ENCODE peak calls at places on chromosomes 16 and 17, in eight cellular contexts. One of them, this sample, is unnamed. For H3K36me3 and H3K4me1, the result is how much of the 10 kb centered on the place peaks cover.

GRCh38 chr17:13016881-13017622 is 775 bp downstream of the ELAC2 start:
- DNase-seq in CD8-positive, alpha-beta memory T cell: no peak
- DNase-seq in GM23248: peak
- DNase-seq in Panc1: no peak
- DNase-seq in body of pancreas: no peak
- DNase-seq in heart right ventricle: no peak
- DNase-seq in adrenal gland: peak
- DNase-seq in thoracic aorta: no peak
- DNase-seq in this sample: no peak

GRCh38 chr16:56610609-56611111 is 2.3 kb downstream of the MT2A start:
- DNase-seq in thoracic aorta: no peak
- DNase-seq in Panc1: no peak
- DNase-seq in GM23248: peak
- DNase-seq in adrenal gland: no peak
- DNase-seq in heart right ventricle: peak
- DNase-seq in CD8-positive, alpha-beta memory T cell: peak
- DNase-seq in body of pancreas: no peak
- DNase-seq in this sample: no peak

GRCh38 chr17:9273334-9274118 is 252.2 kb downstream of the NTN1 start:
- DNase-seq in heart right ventricle: peak
- DNase-seq in adrenal gland: no peak
- DNase-seq in GM23248: peak
- DNase-seq in thoracic aorta: no peak
- DNase-seq in body of pancreas: no peak
- DNase-seq in CD8-positive, alpha-beta memory T cell: no peak
- DNase-seq in Panc1: no peak
- DNase-seq in this sample: no peak

GRCh38 chr17:51298508-51299371 is 38.4 kb downstream of the UTP18 start:
- DNase-seq in CD8-positive, alpha-beta memory T cell: no peak
- DNase-seq in body of pancreas: no peak
- DNase-seq in heart right ventricle: no peak
- DNase-seq in GM23248: peak
- DNase-seq in Panc1: peak
- DNase-seq in thoracic aorta: no peak
- DNase-seq in adrenal gland: no peak
- DNase-seq in this sample: no peak

GRCh38 chr17:18256776-18257175 is 1.8 kb downstream of the FLII start:
- DNase-seq in Panc1: no peak
- DNase-seq in body of pancreas: no peak
- DNase-seq in adrenal gland: no peak
- DNase-seq in GM23248: no peak
- DNase-seq in thoracic aorta: no peak
- DNase-seq in heart right ventricle: no peak
- DNase-seq in CD8-positive, alpha-beta memory T cell: no peak
- DNase-seq in this sample: no peak

GRCh38 chr16:9099131-9099625 is 7.7 kb downstream of the HAPSTR1 start:
- DNase-seq in GM23248: peak
- DNase-seq in CD8-positive, alpha-beta memory T cell: no peak
- DNase-seq in heart right ventricle: no peak
- DNase-seq in adrenal gland: peak
- DNase-seq in Panc1: no peak
- DNase-seq in body of pancreas: no peak
- DNase-seq in thoracic aorta: no peak
- DNase-seq in this sample: no peak

GRCh38 chr17:51258756-51259573 is 884 bp downstream of the MBTD1 start:
- DNase-seq in heart right ventricle: peak
- DNase-seq in adrenal gland: peak
- DNase-seq in GM23248: peak
- DNase-seq in body of pancreas: peak
- DNase-seq in thoracic aorta: no peak
- DNase-seq in CD8-positive, alpha-beta memory T cell: no peak
- DNase-seq in Panc1: no peak
- DNase-seq in this sample: no peak

GRCh38 chr16:76612497-76612896 is 335.3 kb downstream of the CNTNAP4 start:
- DNase-seq in thoracic aorta: no peak
- DNase-seq in CD8-positive, alpha-beta memory T cell: no peak
- DNase-seq in body of pancreas: no peak
- DNase-seq in heart right ventricle: no peak
- DNase-seq in Panc1: no peak
- DNase-seq in GM23248: no peak
- DNase-seq in adrenal gland: no peak
- DNase-seq in this sample: no peak

GRCh38 chr17:40915199-40915661 is 22.2 kb downstream of the KRT23 start:
- DNase-seq in thoracic aorta: no peak
- DNase-seq in GM23248: peak
- DNase-seq in CD8-positive, alpha-beta memory T cell: no peak
- DNase-seq in heart right ventricle: no peak
- DNase-seq in body of pancreas: no peak
- DNase-seq in Panc1: no peak
- DNase-seq in adrenal gland: no peak
- DNase-seq in this sample: no peak

GRCh38 chr16:31360296-31360695 is 5.3 kb downstream of the ITGAX start:
- DNase-seq in CD8-positive, alpha-beta memory T cell: no peak
- DNase-seq in heart right ventricle: no peak
- DNase-seq in GM23248: no peak
- DNase-seq in adrenal gland: no peak
- DNase-seq in body of pancreas: no peak
- DNase-seq in Panc1: no peak
- DNase-seq in thoracic aorta: no peak
- DNase-seq in this sample: no peak

GRCh38 chr17:62870581-62870964 is 62.5 kb upstream of the MARCHF10 start:
- DNase-seq in thoracic aorta: no peak
- DNase-seq in body of pancreas: no peak
- DNase-seq in adrenal gland: no peak
- DNase-seq in heart right ventricle: no peak
- DNase-seq in Panc1: no peak
- DNase-seq in CD8-positive, alpha-beta memory T cell: no peak
- DNase-seq in GM23248: no peak
- DNase-seq in this sample: no peak

GRCh38 chr16:1379054-1379862 is 27.5 kb downstream of the GNPTG start:
- DNase-seq in heart right ventricle: peak
- DNase-seq in Panc1: no peak
- DNase-seq in body of pancreas: peak
- DNase-seq in thoracic aorta: peak
- DNase-seq in CD8-positive, alpha-beta memory T cell: peak
- DNase-seq in adrenal gland: peak
- DNase-seq in GM23248: peak
- DNase-seq in this sample: peak

GRCh38 chr17:50719924-50720805 is 762 bp downstream of the LUC7L3 start:
- DNase-seq in heart right ventricle: no peak
- DNase-seq in Panc1: no peak
- DNase-seq in body of pancreas: no peak
- DNase-seq in GM23248: no peak
- DNase-seq in adrenal gland: no peak
- DNase-seq in thoracic aorta: no peak
- DNase-seq in CD8-positive, alpha-beta memory T cell: no peak
- DNase-seq in this sample: no peak

GRCh38 chr17:7668482-7668881 is 17.8 kb downstream of the ATP1B2 start:
- DNase-seq in adrenal gland: no peak
- DNase-seq in thoracic aorta: no peak
- DNase-seq in body of pancreas: no peak
- DNase-seq in GM23248: no peak
- DNase-seq in heart right ventricle: no peak
- DNase-seq in CD8-positive, alpha-beta memory T cell: no peak
- DNase-seq in Panc1: no peak
- DNase-seq in this sample: no peak

GRCh38 chr16:23079683-23080221 is 69.5 kb downstream of the USP31 start:
- DNase-seq in Panc1: no peak
- DNase-seq in thoracic aorta: no peak
- DNase-seq in heart right ventricle: no peak
- DNase-seq in adrenal gland: no peak
- DNase-seq in CD8-positive, alpha-beta memory T cell: no peak
- DNase-seq in GM23248: no peak
- DNase-seq in body of pancreas: no peak
- DNase-seq in this sample: no peak

GRCh38 chr16:27508476-27508875 is 41.2 kb downstream of the GTF3C1 start:
- DNase-seq in GM23248: no peak
- DNase-seq in CD8-positive, alpha-beta memory T cell: no peak
- DNase-seq in Panc1: no peak
- DNase-seq in body of pancreas: no peak
- DNase-seq in thoracic aorta: no peak
- DNase-seq in heart right ventricle: no peak
- DNase-seq in adrenal gland: no peak
- DNase-seq in this sample: no peak

GRCh38 chr16:12395266-12395665 is 408.4 kb downstream of the CPPED1 start:
- DNase-seq in CD8-positive, alpha-beta memory T cell: no peak
- DNase-seq in thoracic aorta: no peak
- DNase-seq in GM23248: peak
- DNase-seq in adrenal gland: no peak
- DNase-seq in body of pancreas: no peak
- DNase-seq in heart right ventricle: no peak
- DNase-seq in Panc1: no peak
- DNase-seq in this sample: no peak

GRCh38 chr16:70348991-70349390 is 2.3 kb downstream of the DDX19A start:
- DNase-seq in body of pancreas: no peak
- DNase-seq in thoracic aorta: no peak
- DNase-seq in heart right ventricle: peak
- DNase-seq in CD8-positive, alpha-beta memory T cell: no peak
- DNase-seq in adrenal gland: no peak
- DNase-seq in Panc1: no peak
- DNase-seq in GM23248: peak
- DNase-seq in this sample: no peak

GRCh38 chr16:69917739-69918138 is 33.4 kb upstream of the CLEC18A start:
- DNase-seq in thoracic aorta: no peak
- DNase-seq in adrenal gland: peak
- DNase-seq in Panc1: no peak
- DNase-seq in body of pancreas: peak
- DNase-seq in CD8-positive, alpha-beta memory T cell: no peak
- DNase-seq in heart right ventricle: peak
- DNase-seq in GM23248: peak
- DNase-seq in this sample: peak

GRCh38 chr17:9937901-9938300 is 32.8 kb upstream of the RCVRN start:
- DNase-seq in Panc1: no peak
- DNase-seq in CD8-positive, alpha-beta memory T cell: no peak
- DNase-seq in body of pancreas: no peak
- DNase-seq in GM23248: no peak
- DNase-seq in heart right ventricle: no peak
- DNase-seq in thoracic aorta: no peak
- DNase-seq in adrenal gland: no peak
- DNase-seq in this sample: no peak

GRCh38 chr17:58337600-58338453 is 9.2 kb upstream of the TSPOAP1 start:
- DNase-seq in Panc1: no peak
- DNase-seq in heart right ventricle: peak
- DNase-seq in thoracic aorta: no peak
- DNase-seq in GM23248: peak
- DNase-seq in CD8-positive, alpha-beta memory T cell: peak
- DNase-seq in body of pancreas: peak
- DNase-seq in adrenal gland: peak
- DNase-seq in this sample: no peak

GRCh38 chr16:68353366-68353765 is 42.5 kb downstream of the PRMT7 start:
- DNase-seq in Panc1: no peak
- DNase-seq in GM23248: no peak
- DNase-seq in adrenal gland: no peak
- DNase-seq in heart right ventricle: no peak
- DNase-seq in CD8-positive, alpha-beta memory T cell: no peak
- DNase-seq in body of pancreas: no peak
- DNase-seq in thoracic aorta: no peak
- DNase-seq in this sample: no peak
- H3K36me3 ChIP-seq in Panc1: under half
- H3K36me3 ChIP-seq in GM23248: under half
- H3K36me3 ChIP-seq in adrenal gland: half or more
- H3K36me3 ChIP-seq in heart right ventricle: half or more
- H3K36me3 ChIP-seq in CD8-positive, alpha-beta memory T cell: under half
- H3K36me3 ChIP-seq in body of pancreas: under half
- H3K36me3 ChIP-seq in thoracic aorta: half or more
- H3K36me3 ChIP-seq in this sample: under half

GRCh38 chr16:57747996-57748395 is 12.4 kb downstream of the KATNB1 start:
- DNase-seq in GM23248: no peak
- DNase-seq in body of pancreas: no peak
- DNase-seq in CD8-positive, alpha-beta memory T cell: no peak
- DNase-seq in thoracic aorta: no peak
- DNase-seq in heart right ventricle: no peak
- DNase-seq in adrenal gland: no peak
- DNase-seq in Panc1: no peak
- DNase-seq in this sample: no peak

GRCh38 chr16:57745768-57746167 is 10.2 kb downstream of the KATNB1 start:
- DNase-seq in heart right ventricle: no peak
- DNase-seq in Panc1: no peak
- DNase-seq in thoracic aorta: no peak
- DNase-seq in CD8-positive, alpha-beta memory T cell: no peak
- DNase-seq in GM23248: no peak
- DNase-seq in body of pancreas: no peak
- DNase-seq in adrenal gland: no peak
- DNase-seq in this sample: no peak

GRCh38 chr16:57748596-57748995 is 13.0 kb downstream of the KATNB1 start:
- DNase-seq in adrenal gland: no peak
- DNase-seq in GM23248: no peak
- DNase-seq in CD8-positive, alpha-beta memory T cell: no peak
- DNase-seq in body of pancreas: no peak
- DNase-seq in thoracic aorta: no peak
- DNase-seq in Panc1: no peak
- DNase-seq in heart right ventricle: no peak
- DNase-seq in this sample: no peak

GRCh38 chr16:57747496-57747895 is 11.9 kb downstream of the KATNB1 start:
- DNase-seq in Panc1: no peak
- DNase-seq in heart right ventricle: no peak
- DNase-seq in thoracic aorta: no peak
- DNase-seq in adrenal gland: no peak
- DNase-seq in body of pancreas: no peak
- DNase-seq in GM23248: no peak
- DNase-seq in CD8-positive, alpha-beta memory T cell: no peak
- DNase-seq in this sample: no peak

DNA sequence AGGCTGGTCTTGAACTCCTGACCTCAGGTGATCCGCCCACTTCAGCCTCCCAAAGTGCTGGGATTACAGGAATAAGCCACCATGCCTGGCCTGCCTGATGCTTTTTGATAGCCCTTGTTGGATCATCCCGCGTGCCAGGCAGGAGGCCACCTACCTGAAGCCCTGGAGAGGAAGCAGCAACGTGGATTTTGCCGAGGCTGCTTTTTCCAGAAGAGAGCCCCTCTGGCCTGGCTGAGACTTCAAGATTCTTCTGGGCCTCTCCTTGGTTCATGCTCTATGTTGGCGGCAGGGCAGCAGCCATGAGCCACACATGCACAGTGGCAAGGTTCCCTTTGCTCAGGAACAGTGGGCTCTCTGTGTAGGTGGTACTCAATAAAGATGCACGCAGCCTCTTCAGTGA is 11.5 kb downstream of the KATNB1 start:
- DNase-seq in CD8-positive, alpha-beta memory T cell: no peak
- DNase-seq in GM23248: no peak
- DNase-seq in adrenal gland: no peak
- DNase-seq in heart right ventricle: no peak
- DNase-seq in Panc1: no peak
- DNase-seq in body of pancreas: no peak
- DNase-seq in thoracic aorta: no peak
- DNase-seq in this sample: no peak
- H3K4me1 ChIP-seq in CD8-positive, alpha-beta memory T cell: under half
- H3K4me1 ChIP-seq in GM23248: under half
- H3K4me1 ChIP-seq in adrenal gland: under half
- H3K4me1 ChIP-seq in heart right ventricle: under half
- H3K4me1 ChIP-seq in Panc1: under half
- H3K4me1 ChIP-seq in body of pancreas: under half
- H3K4me1 ChIP-seq in thoracic aorta: under half
- H3K4me1 ChIP-seq in this sample: under half

GRCh38 chr17:2232244-2232638 is 71.3 kb downstream of the SMG6 start:
- DNase-seq in Panc1: no peak
- DNase-seq in heart right ventricle: no peak
- DNase-seq in CD8-positive, alpha-beta memory T cell: no peak
- DNase-seq in thoracic aorta: no peak
- DNase-seq in adrenal gland: no peak
- DNase-seq in GM23248: peak
- DNase-seq in body of pancreas: no peak
- DNase-seq in this sample: no peak
- H3K36me3 ChIP-seq in Panc1: under half
- H3K36me3 ChIP-seq in heart right ventricle: under half
- H3K36me3 ChIP-seq in CD8-positive, alpha-beta memory T cell: under half
- H3K36me3 ChIP-seq in thoracic aorta: under half
- H3K36me3 ChIP-seq in adrenal gland: under half
- H3K36me3 ChIP-seq in GM23248: under half
- H3K36me3 ChIP-seq in body of pancreas: under half
- H3K36me3 ChIP-seq in this sample: under half

GRCh38 chr17:82238562-82239201 is 9.8 kb downstream of the SLC16A3 start:
- DNase-seq in Panc1: no peak
- DNase-seq in thoracic aorta: no peak
- DNase-seq in CD8-positive, alpha-beta memory T cell: peak
- DNase-seq in adrenal gland: peak
- DNase-seq in body of pancreas: no peak
- DNase-seq in heart right ventricle: peak
- DNase-seq in GM23248: peak
- DNase-seq in this sample: peak
- H3K4me1 ChIP-seq in Panc1: half or more
- H3K4me1 ChIP-seq in thoracic aorta: half or more
- H3K4me1 ChIP-seq in CD8-positive, alpha-beta memory T cell: under half
- H3K4me1 ChIP-seq in adrenal gland: half or more
- H3K4me1 ChIP-seq in body of pancreas: half or more
- H3K4me1 ChIP-seq in heart right ventricle: half or more
- H3K4me1 ChIP-seq in GM23248: under half
- H3K4me1 ChIP-seq in this sample: half or more

This sample was measured in breast epithelium.